ENCODE peak calls at places on chromosomes 16 and 17, in five cellular contexts. P, K, J, C and X are unnamed samples.

GRCh38 chr16:12120331-12120981 is 143.9 kb downstream of the SNX29 start:
- DNase-seq in P (no peak), K (no peak), J (peak; percentile 78), C (no peak), X (no peak)

GRCh38 chr17:81523139-81524062 is 4.8 kb upstream of the FSCN2 start:
- DNase-seq in P (peak; percentile 45), K (no peak), J (no peak), C (no peak), X (peak; percentile 33)

GRCh38 chr16:30720086-30720485 is 21.1 kb downstream of the SRCAP start:
- DNase-seq in P (no peak), K (no peak), J (no peak), C (no peak), X (no peak)

GRCh38 chr17:13503526-13503925 is 98.2 kb downstream of the HS3ST3A1 start:
- DNase-seq in P (no peak), K (no peak), J (no peak), C (no peak), X (no peak)

GRCh38 chr16:66512589-66513404 is 37.1 kb downstream of the TK2 start:
- DNase-seq in P (no peak), K (no peak), J (no peak), C (peak; percentile 70), X (no peak)

GRCh38 chr17:62597920-62598319 is 29.6 kb upstream of the MRC2 start:
- DNase-seq in P (no peak), K (no peak), J (no peak), C (peak; percentile 29), X (no peak)

GRCh38 chr16:81487301-81487720 is 42.7 kb downstream of the CMIP start:
- DNase-seq in P (no peak), K (no peak), J (no peak), C (no peak), X (no peak)

GRCh38 chr16:62041401-62041800 is 5.2 kb upstream of the CDH8 start:
- DNase-seq in P (no peak), K (no peak), J (no peak), C (peak; percentile 61), X (peak; percentile 24)

GRCh38 chr16:6031567-6031966 is 934.0 kb upstream of the EEF2KMT start:
- DNase-seq in P (no peak), K (no peak), J (no peak), C (no peak), X (no peak)

GRCh38 chr16:21994856-21995465 is 6.0 kb downstream of the PDZD9 start:
- DNase-seq in P (no peak), K (no peak), J (no peak), C (no peak), X (no peak)

GRCh38 chr17:61219460-61219859 is 180.2 kb upstream of the TBX2 start:
- DNase-seq in P (no peak), K (no peak), J (peak; percentile 60), C (no peak), X (no peak)

GRCh38 chr17:29138184-29138955 is 41.8 kb downstream of the MYO18A start:
- DNase-seq in P (no peak), K (peak; percentile 24), J (no peak), C (peak; percentile 54), X (no peak)

GRCh38 chr17:58875261-58875660 is 119.6 kb downstream of the PPM1E start:
- DNase-seq in P (no peak), K (no peak), J (no peak), C (no peak), X (no peak)

GRCh38 chr16:86258713-86259112 is 251.6 kb upstream of the FOXF1 start:
- DNase-seq in P (no peak), K (no peak), J (no peak), C (no peak), X (no peak)

GRCh38 chr16:85611455-85612190 is 1.5 kb upstream of the GSE1 start:
- DNase-seq in P (peak; percentile 75), K (no peak), J (peak; percentile 49), C (peak; percentile 87), X (peak; percentile 31)

GRCh38 chr16:80804061-80804450 is 342 bp downstream of the CDYL2 start:
- DNase-seq in P (peak; percentile 34), K (no peak), J (peak; percentile 39), C (peak; percentile 47), X (no peak)

GRCh38 chr17:42313773-42314566 is 25.7 kb downstream of the STAT5A start:
- DNase-seq in P (no peak), K (no peak), J (no peak), C (peak; percentile 86), X (no peak)

GRCh38 chr16:27244363-27244755 is 24.2 kb downstream of the NSMCE1 start:
- DNase-seq in P (no peak), K (no peak), J (no peak), C (no peak), X (no peak)

GRCh38 chr17:31745964-31746650 is 112.9 kb downstream of the COPRS start:
- DNase-seq in P (no peak), K (no peak), J (no peak), C (no peak), X (no peak)

GRCh38 chr17:47324224-47325020 is 667 bp downstream of the EFCAB13 start:
- DNase-seq in P (no peak), K (no peak), J (no peak), C (peak; percentile 39), X (no peak)